ENCODE peak calls at places on chromosomes 12 and 14, in ten cellular contexts. B is H9, H is MM.1S, R is IMR-90, S is neural progenitor cell, P is OCI-LY7, T is fibroblast of lung, D is PC-3, V is PC-9, W is keratinocyte. I is an unnamed sample.

GRCh38 chr14:91205449-91205848 is 39.1 kb downstream of the GPR68 start:
- DNase-seq in B (no peak), H (no peak), R (no peak), S (no peak), P (no peak), T (no peak), D (no peak), V (no peak), W (no peak), I (no peak)

GRCh38 chr12:76690916-76691700 is 72.8 kb upstream of the ZDHHC17 start:
- DNase-seq in B (no peak), H (no peak), R (no peak), S (no peak), P (no peak), T (no peak), D (no peak), V (no peak), W (no peak), I (no peak)

GRCh38 chr12:77058740-77059139 is 6.6 kb downstream of the E2F7 start:
- DNase-seq in B (no peak), H (no peak), R (peak; percentile 26), S (no peak), P (no peak), T (peak; percentile 34), D (peak; percentile 25), V (no peak), W (no peak), I (peak; percentile 14)

GRCh38 chr14:73763396-73763795 is 49.2 kb upstream of the PNMA1 start:
- DNase-seq in B (no peak), H (no peak), R (no peak), S (no peak), P (no peak), T (no peak), D (no peak), V (no peak), W (no peak), I (no peak)

GRCh38 chr12:25242981-25243764 is 7.6 kb downstream of the KRAS start:
- DNase-seq in B (no peak), H (no peak), R (peak; percentile 74), S (no peak), P (no peak), T (peak; percentile 28), D (no peak), V (no peak), W (no peak), I (no peak)

GRCh38 chr14:33026850-33027420 is 88.3 kb downstream of the NPAS3 start:
- DNase-seq in B (no peak), H (no peak), R (no peak), S (no peak), P (no peak), T (peak; percentile 15), D (peak; percentile 37), V (no peak), W (no peak), I (no peak)

GRCh38 chr14:68663385-68664076 is 129.3 kb downstream of the ZFP36L1 start:
- DNase-seq in B (no peak), H (no peak), R (peak; percentile 91), S (no peak), P (no peak), T (peak; percentile 59), D (no peak), V (no peak), W (no peak), I (peak; percentile 73)

GRCh38 chr12:96034631-96035282 is 630 bp downstream of the LTA4H start:
- DNase-seq in B (peak; percentile 43), H (no peak), R (peak; percentile 37), S (peak; percentile 60), P (peak; percentile 32), T (peak; percentile 45), D (peak; percentile 41), V (peak; percentile 12), W (no peak), I (peak; percentile 37)

GRCh38 chr12:13913371-13913770 is 68.0 kb downstream of the GRIN2B start:
- DNase-seq in B (no peak), H (no peak), R (no peak), S (no peak), P (no peak), T (no peak), D (peak; percentile 6), V (no peak), W (no peak), I (peak; percentile 3)

GRCh38 chr12:116538076-116538591 is 21.0 kb upstream of the MAP1LC3B2 start:
- DNase-seq in B (no peak), H (peak; percentile 73), R (no peak), S (no peak), P (no peak), T (no peak), D (no peak), V (no peak), W (no peak), I (no peak)

GRCh38 chr12:26128180-26128579 is 3.3 kb upstream of the BHLHE41 start:
- DNase-seq in B (no peak), H (no peak), R (no peak), S (no peak), P (no peak), T (no peak), D (peak; percentile 48), V (no peak), W (no peak), I (no peak)

GRCh38 chr14:61528591-61529021 is 166.7 kb upstream of the HIF1A start:
- DNase-seq in B (no peak), H (no peak), R (peak; percentile 98), S (no peak), P (no peak), T (peak; percentile 82), D (peak; percentile 89), V (no peak), W (peak; percentile 38), I (peak; percentile 89)

GRCh38 chr12:6850796-6851152 is 312 bp downstream of the CDCA3 start:
- DNase-seq in B (no peak), H (no peak), R (no peak), S (no peak), P (peak; percentile 31), T (no peak), D (no peak), V (no peak), W (no peak), I (no peak)

GRCh38 chr14:31837056-31837455 is 240.0 kb upstream of the ARHGAP5 start:
- DNase-seq in B (no peak), H (no peak), R (no peak), S (no peak), P (no peak), T (no peak), D (no peak), V (no peak), W (no peak), I (no peak)

GRCh38 chr12:6816598-6816997 is 5.0 kb upstream of the GPR162 start:
- DNase-seq in B (no peak), H (no peak), R (no peak), S (no peak), P (no peak), T (no peak), D (no peak), V (no peak), W (no peak), I (no peak)

DNA sequence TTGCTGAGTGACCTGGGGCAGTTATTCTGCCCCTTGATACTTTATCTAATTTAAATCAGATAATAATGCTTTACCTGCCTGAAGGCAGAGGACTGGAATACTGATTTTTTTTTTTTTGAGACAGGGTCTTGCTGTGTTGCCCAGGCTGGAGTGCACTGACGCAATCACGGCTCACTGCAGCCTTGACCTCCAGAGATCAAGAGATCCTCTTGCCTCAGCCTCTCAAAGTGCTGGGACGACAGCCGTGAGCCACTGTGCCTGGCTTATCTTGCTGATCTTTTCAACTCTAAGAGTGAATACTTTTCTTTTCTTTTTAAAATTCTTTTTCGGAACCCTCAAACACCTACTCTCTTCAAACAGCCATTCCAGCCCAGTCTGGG is 699 bp upstream of the B4GALNT3 start:
- DNase-seq in B (no peak), H (no peak), R (no peak), S (no peak), P (no peak), T (no peak), D (no peak), V (no peak), W (no peak), I (no peak)
- H4K20me1 ChIP-seq in B (no peaks in the 10 kb centered on the region), H (no peaks in the 10 kb centered on the region), R (peaks cover 2% of the 10 kb centered on the region), S (peaks cover 17% of the 10 kb centered on the region), P (no peaks in the 10 kb centered on the region), T (no peaks in the 10 kb centered on the region), D (no peaks in the 10 kb centered on the region), V (no peaks in the 10 kb centered on the region), W (no peaks in the 10 kb centered on the region), I (no peaks in the 10 kb centered on the region)

GRCh38 chr14:49622022-49622607 is 1.5 kb downstream of the MGAT2 start:
- DNase-seq in B (no peak), H (no peak), R (no peak), S (no peak), P (no peak), T (no peak), D (peak; percentile 39), V (no peak), W (no peak), I (no peak)
- H3K4me1 ChIP-seq in B (peaks cover 4% of the 10 kb centered on the region), H (no peaks in the 10 kb centered on the region), R (peaks cover 12% of the 10 kb centered on the region), S (peaks cover 22% of the 10 kb centered on the region), P (peaks cover 52% of the 10 kb centered on the region), T (peaks cover 8% of the 10 kb centered on the region), D (peaks cover 45% of the 10 kb centered on the region), V (peaks cover 62% of the 10 kb centered on the region), W (peaks cover 46% of the 10 kb centered on the region), I (peaks cover 30% of the 10 kb centered on the region)

DNA sequence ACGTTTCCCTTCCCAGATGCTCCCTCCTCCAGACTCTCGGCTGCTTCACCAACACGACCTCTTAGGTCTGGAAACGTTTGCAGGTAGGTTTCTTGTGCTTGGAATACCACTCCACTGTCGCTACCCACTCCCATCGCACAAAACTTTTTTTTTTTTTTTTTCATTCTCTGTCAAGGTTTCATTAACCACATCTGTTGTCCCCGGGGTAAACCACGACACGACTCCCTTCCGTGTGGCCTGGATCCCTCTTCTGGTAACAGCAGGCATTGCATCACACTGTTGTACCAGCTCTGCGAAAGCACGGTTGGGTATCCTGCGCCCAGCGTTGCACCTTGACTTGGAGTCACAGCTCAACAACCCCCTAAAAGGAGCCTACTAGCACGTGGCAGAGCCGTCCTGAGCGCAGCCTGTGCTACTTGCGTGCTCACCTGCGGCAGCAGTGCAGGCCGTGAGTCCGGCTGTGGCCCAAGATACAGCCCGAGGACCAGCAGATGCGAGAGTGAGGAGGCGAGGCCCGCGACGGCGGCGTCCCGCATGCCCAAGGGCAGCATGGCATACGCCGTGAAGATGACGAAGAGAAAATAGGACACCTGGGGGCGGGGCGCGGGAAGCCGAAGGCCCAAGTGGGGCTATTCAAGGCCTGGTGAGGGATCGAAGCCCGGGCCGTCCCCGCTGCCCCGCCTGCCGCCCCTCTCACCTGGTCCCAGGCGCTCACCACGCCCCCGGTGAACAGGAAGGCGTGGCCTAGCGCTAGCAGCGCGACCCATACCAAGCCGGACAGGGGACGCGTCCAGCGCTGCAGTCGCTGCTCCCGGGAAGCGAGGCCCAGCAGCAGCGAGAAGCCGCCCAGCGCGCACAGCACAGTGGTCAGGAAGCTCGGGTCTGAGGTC is 2.5 kb downstream of the ADCY4 start:
- DNase-seq in B (peak; percentile 90), H (peak; percentile 83), R (peak; percentile 52), S (peak; percentile 81), P (peak; percentile 92), T (peak; percentile 54), D (peak; percentile 65), V (peak; percentile 53), W (no peak), I (peak; percentile 63)
- TF ChIP-seq CTCF in B (peak; percentile 77), H (peak; percentile 63), R (peak; percentile 64), S (peak; percentile 67), P (peak; percentile 84), T (peak; percentile 82), D (peak; percentile 76), V (peak; percentile 45), W (peak; percentile 77), I (peak; percentile 82)

GRCh38 chr12:66140726-66141125 is 10.2 kb upstream of the LLPH start:
- DNase-seq in B (no peak), H (no peak), R (no peak), S (no peak), P (peak; percentile 37), T (peak; percentile 22), D (no peak), V (no peak), W (no peak), I (no peak)
- H4K20me1 ChIP-seq in B (no peaks in the 10 kb centered on the region), H (no peaks in the 10 kb centered on the region), R (no peaks in the 10 kb centered on the region), S (no peaks in the 10 kb centered on the region), P (no peaks in the 10 kb centered on the region), T (no peaks in the 10 kb centered on the region), D (no peaks in the 10 kb centered on the region), V (no peaks in the 10 kb centered on the region), W (no peaks in the 10 kb centered on the region), I (no peaks in the 10 kb centered on the region)

I was measured in mammary epithelial cell.